ENCODE peak calls at places on chromosomes 2 and 18, in five cellular contexts. One of them, this sample, is unnamed.

GRCh38 chr2:144625216-144626010 is 105.5 kb upstream of the ZEB2 start:
- DNase-seq in left ventricle myocardium inferior: no peak
- DNase-seq in fibroblast of villous mesenchyme: no peak
- DNase-seq in cardiac muscle cell: no peak
- DNase-seq in breast epithelium: peak
- DNase-seq in this sample: no peak

GRCh38 chr18:44537521-44537920 is 143.2 kb upstream of the SETBP1 start:
- DNase-seq in left ventricle myocardium inferior: no peak
- DNase-seq in breast epithelium: peak
- DNase-seq in cardiac muscle cell: peak
- DNase-seq in fibroblast of villous mesenchyme: peak
- DNase-seq in this sample: peak

GRCh38 chr2:241507430-241508239 is 749 bp downstream of the STK25 start:
- DNase-seq in left ventricle myocardium inferior: peak
- DNase-seq in fibroblast of villous mesenchyme: peak
- DNase-seq in breast epithelium: no peak
- DNase-seq in cardiac muscle cell: peak
- DNase-seq in this sample: no peak

GRCh38 chr18:28478531-28478930 is 301.6 kb upstream of the CDH2 start:
- DNase-seq in left ventricle myocardium inferior: no peak
- DNase-seq in breast epithelium: no peak
- DNase-seq in cardiac muscle cell: no peak
- DNase-seq in fibroblast of villous mesenchyme: no peak
- DNase-seq in this sample: no peak

GRCh38 chr2:207330912-207331311 is 165.2 kb upstream of the KLF7 start:
- DNase-seq in cardiac muscle cell: peak
- DNase-seq in fibroblast of villous mesenchyme: peak
- DNase-seq in breast epithelium: no peak
- DNase-seq in left ventricle myocardium inferior: no peak
- DNase-seq in this sample: peak

GRCh38 chr2:114543106-114543806 is 100.8 kb downstream of the DPP10 start:
- DNase-seq in cardiac muscle cell: peak
- DNase-seq in fibroblast of villous mesenchyme: no peak
- DNase-seq in left ventricle myocardium inferior: peak
- DNase-seq in breast epithelium: no peak
- DNase-seq in this sample: no peak

GRCh38 chr2:145755019-145755837 is 1235.3 kb upstream of the ZEB2 start:
- DNase-seq in cardiac muscle cell: no peak
- DNase-seq in fibroblast of villous mesenchyme: no peak
- DNase-seq in breast epithelium: no peak
- DNase-seq in left ventricle myocardium inferior: no peak
- DNase-seq in this sample: no peak

GRCh38 chr2:179946810-179947485 is 60.1 kb downstream of the CWC22 start:
- DNase-seq in left ventricle myocardium inferior: no peak
- DNase-seq in breast epithelium: no peak
- DNase-seq in cardiac muscle cell: no peak
- DNase-seq in fibroblast of villous mesenchyme: no peak
- DNase-seq in this sample: no peak

GRCh38 chr2:180141600-180141999 is 134.5 kb upstream of the CWC22 start:
- DNase-seq in cardiac muscle cell: no peak
- DNase-seq in left ventricle myocardium inferior: no peak
- DNase-seq in breast epithelium: no peak
- DNase-seq in fibroblast of villous mesenchyme: no peak
- DNase-seq in this sample: no peak

GRCh38 chr2:30656079-30656478 is 151.2 kb downstream of the CAPN13 start:
- DNase-seq in cardiac muscle cell: peak
- DNase-seq in fibroblast of villous mesenchyme: peak
- DNase-seq in left ventricle myocardium inferior: no peak
- DNase-seq in breast epithelium: no peak
- DNase-seq in this sample: no peak

GRCh38 chr18:73564073-73564472 is 583.6 kb downstream of the FBXO15 start:
- DNase-seq in cardiac muscle cell: peak
- DNase-seq in left ventricle myocardium inferior: no peak
- DNase-seq in breast epithelium: no peak
- DNase-seq in fibroblast of villous mesenchyme: peak
- DNase-seq in this sample: no peak

GRCh38 chr2:240992572-240993291 is 5.7 kb upstream of the SNED1 start:
- DNase-seq in fibroblast of villous mesenchyme: no peak
- DNase-seq in cardiac muscle cell: no peak
- DNase-seq in left ventricle myocardium inferior: no peak
- DNase-seq in breast epithelium: no peak
- DNase-seq in this sample: no peak

GRCh38 chr2:182866461-182867369 is at the start of gene FRZB:
- DNase-seq in left ventricle myocardium inferior: peak
- DNase-seq in fibroblast of villous mesenchyme: peak
- DNase-seq in cardiac muscle cell: peak
- DNase-seq in breast epithelium: peak
- DNase-seq in this sample: peak

GRCh38 chr2:139439100-139439499 is 658.9 kb upstream of the NXPH2 start:
- DNase-seq in fibroblast of villous mesenchyme: no peak
- DNase-seq in left ventricle myocardium inferior: no peak
- DNase-seq in breast epithelium: no peak
- DNase-seq in cardiac muscle cell: no peak
- DNase-seq in this sample: no peak

GRCh38 chr2:156445311-156446218 is 9.4 kb downstream of the GPD2 start:
- DNase-seq in breast epithelium: no peak
- DNase-seq in fibroblast of villous mesenchyme: peak
- DNase-seq in cardiac muscle cell: peak
- DNase-seq in left ventricle myocardium inferior: no peak
- DNase-seq in this sample: no peak

DNA sequence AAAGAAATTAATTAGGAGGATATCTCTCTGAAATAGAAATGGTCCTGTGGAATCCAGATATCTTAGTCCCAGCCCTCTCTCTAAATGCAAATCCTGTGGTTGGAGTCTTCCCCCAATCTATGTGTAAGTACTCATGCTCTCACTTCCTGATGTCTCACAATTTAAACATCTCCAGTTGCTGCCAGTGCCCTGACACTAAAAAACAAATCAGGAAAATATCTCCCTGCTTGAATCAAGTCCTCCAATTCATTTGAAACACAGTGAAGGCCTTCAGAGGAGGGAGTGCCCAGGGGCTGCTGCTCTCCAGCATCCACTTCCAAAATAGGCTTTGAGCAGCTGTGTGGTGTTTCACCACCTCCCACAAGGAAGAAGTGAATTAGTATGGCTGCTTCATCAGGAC is 413.8 kb downstream of the RAD51AP2 start:
- DNase-seq in breast epithelium: no peak
- DNase-seq in fibroblast of villous mesenchyme: peak
- DNase-seq in left ventricle myocardium inferior: no peak
- DNase-seq in cardiac muscle cell: peak
- DNase-seq in this sample: no peak
- H3K4me3 ChIP-seq in breast epithelium: no peak
- H3K4me3 ChIP-seq in fibroblast of villous mesenchyme: no peak
- H3K4me3 ChIP-seq in left ventricle myocardium inferior: no peak
- H3K4me3 ChIP-seq in cardiac muscle cell: no peak
- H3K4me3 ChIP-seq in this sample: no peak

GRCh38 chr2:219003979-219004378 is 10.8 kb upstream of the CRYBA2 start:
- DNase-seq in left ventricle myocardium inferior: no peak
- DNase-seq in fibroblast of villous mesenchyme: no peak
- DNase-seq in cardiac muscle cell: no peak
- DNase-seq in breast epithelium: no peak
- DNase-seq in this sample: no peak

GRCh38 chr2:219003267-219003634 is 10.0 kb upstream of the CRYBA2 start:
- DNase-seq in cardiac muscle cell: no peak
- DNase-seq in fibroblast of villous mesenchyme: no peak
- DNase-seq in breast epithelium: no peak
- DNase-seq in left ventricle myocardium inferior: no peak
- DNase-seq in this sample: no peak

GRCh38 chr2:219001577-219002394 is 8.6 kb upstream of the CRYBA2 start:
- DNase-seq in cardiac muscle cell: no peak
- DNase-seq in fibroblast of villous mesenchyme: no peak
- DNase-seq in left ventricle myocardium inferior: no peak
- DNase-seq in breast epithelium: peak
- DNase-seq in this sample: no peak

GRCh38 chr2:219001100-219001576 is 7.9 kb upstream of the CRYBA2 start:
- DNase-seq in left ventricle myocardium inferior: no peak
- DNase-seq in fibroblast of villous mesenchyme: no peak
- DNase-seq in breast epithelium: no peak
- DNase-seq in cardiac muscle cell: no peak
- DNase-seq in this sample: no peak

DNA sequence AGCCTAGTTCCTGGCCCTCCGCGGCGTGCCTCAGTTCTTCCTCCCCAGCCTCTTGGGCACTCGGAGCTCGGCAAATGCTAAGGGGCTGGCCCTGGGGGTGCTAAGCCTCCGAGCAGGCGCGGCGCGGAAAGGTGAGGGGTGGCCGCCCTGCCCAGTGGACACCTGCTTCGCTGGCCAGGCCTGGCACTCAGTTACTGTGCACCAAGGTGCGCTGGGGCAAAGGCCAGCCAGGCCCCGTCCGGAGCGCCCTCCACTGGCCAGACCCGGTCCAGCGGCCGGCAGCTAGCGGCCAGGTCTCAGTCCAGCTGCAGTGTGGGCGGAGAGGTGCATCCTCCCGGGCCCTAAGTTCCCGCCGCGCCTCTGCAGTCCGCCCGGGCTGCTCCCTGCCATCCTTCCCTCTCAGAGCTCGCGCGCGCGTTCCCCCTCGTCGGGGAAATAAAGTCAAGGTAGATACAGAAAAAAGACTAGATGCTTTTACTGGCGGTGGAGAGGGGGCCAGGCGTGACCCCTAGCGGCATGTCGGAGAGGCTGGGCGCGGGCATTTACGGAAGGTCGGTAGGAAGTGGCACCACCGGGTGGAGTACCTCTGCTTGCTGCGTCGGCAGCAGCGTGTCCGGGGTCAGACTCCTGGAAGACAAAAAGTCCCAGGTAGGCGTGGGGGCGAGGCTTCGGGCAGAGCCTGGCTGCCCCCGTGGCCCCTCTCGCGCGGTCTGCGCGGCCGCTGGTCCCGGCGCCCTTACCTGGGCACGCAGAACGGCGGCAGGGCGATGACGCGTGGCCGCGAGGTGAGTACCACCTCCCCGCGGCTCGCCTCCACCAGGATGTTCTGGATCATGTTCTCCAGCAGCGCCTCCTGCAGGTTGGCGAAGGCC is 9.4 kb upstream of the CRYBA2 start:
- DNase-seq in fibroblast of villous mesenchyme: peak
- DNase-seq in breast epithelium: peak
- DNase-seq in left ventricle myocardium inferior: no peak
- DNase-seq in cardiac muscle cell: peak
- DNase-seq in this sample: no peak
- TF ChIP-seq CTCF in fibroblast of villous mesenchyme: peak
- TF ChIP-seq CTCF in breast epithelium: no peak
- TF ChIP-seq CTCF in left ventricle myocardium inferior: peak
- TF ChIP-seq CTCF in cardiac muscle cell: peak
- TF ChIP-seq CTCF in this sample: peak

GRCh38 chr18:36441872-36442271 is 144.4 kb downstream of the FHOD3 start:
- DNase-seq in fibroblast of villous mesenchyme: peak
- DNase-seq in left ventricle myocardium inferior: no peak
- DNase-seq in breast epithelium: no peak
- DNase-seq in cardiac muscle cell: peak
- DNase-seq in this sample: peak
- H3K4me3 ChIP-seq in fibroblast of villous mesenchyme: no peak
- H3K4me3 ChIP-seq in left ventricle myocardium inferior: peak
- H3K4me3 ChIP-seq in breast epithelium: no peak
- H3K4me3 ChIP-seq in cardiac muscle cell: no peak
- H3K4me3 ChIP-seq in this sample: no peak

GRCh38 chr2:203685081-203685621 is 21.3 kb upstream of the CD28 start:
- DNase-seq in fibroblast of villous mesenchyme: peak
- DNase-seq in left ventricle myocardium inferior: no peak
- DNase-seq in breast epithelium: no peak
- DNase-seq in cardiac muscle cell: peak
- DNase-seq in this sample: peak
- TF ChIP-seq CTCF in fibroblast of villous mesenchyme: no peak
- TF ChIP-seq CTCF in left ventricle myocardium inferior: no peak
- TF ChIP-seq CTCF in breast epithelium: no peak
- TF ChIP-seq CTCF in cardiac muscle cell: no peak
- TF ChIP-seq CTCF in this sample: no peak

GRCh38 chr2:127423880-127424279 is 5.7 kb downstream of the PROC start:
- DNase-seq in cardiac muscle cell: no peak
- DNase-seq in left ventricle myocardium inferior: no peak
- DNase-seq in breast epithelium: peak
- DNase-seq in fibroblast of villous mesenchyme: no peak
- DNase-seq in this sample: no peak
- H3K4me3 ChIP-seq in cardiac muscle cell: peak
- H3K4me3 ChIP-seq in left ventricle myocardium inferior: peak
- H3K4me3 ChIP-seq in breast epithelium: peak
- H3K4me3 ChIP-seq in fibroblast of villous mesenchyme: no peak
- H3K4me3 ChIP-seq in this sample: peak

GRCh38 chr2:232325324-232326273 is 53.0 kb upstream of the ALPP start:
- DNase-seq in breast epithelium: peak
- DNase-seq in left ventricle myocardium inferior: peak
- DNase-seq in cardiac muscle cell: peak
- DNase-seq in fibroblast of villous mesenchyme: peak
- DNase-seq in this sample: no peak
- TF ChIP-seq CTCF in breast epithelium: peak
- TF ChIP-seq CTCF in left ventricle myocardium inferior: peak
- TF ChIP-seq CTCF in cardiac muscle cell: peak
- TF ChIP-seq CTCF in fibroblast of villous mesenchyme: peak
- TF ChIP-seq CTCF in this sample: peak

DNA sequence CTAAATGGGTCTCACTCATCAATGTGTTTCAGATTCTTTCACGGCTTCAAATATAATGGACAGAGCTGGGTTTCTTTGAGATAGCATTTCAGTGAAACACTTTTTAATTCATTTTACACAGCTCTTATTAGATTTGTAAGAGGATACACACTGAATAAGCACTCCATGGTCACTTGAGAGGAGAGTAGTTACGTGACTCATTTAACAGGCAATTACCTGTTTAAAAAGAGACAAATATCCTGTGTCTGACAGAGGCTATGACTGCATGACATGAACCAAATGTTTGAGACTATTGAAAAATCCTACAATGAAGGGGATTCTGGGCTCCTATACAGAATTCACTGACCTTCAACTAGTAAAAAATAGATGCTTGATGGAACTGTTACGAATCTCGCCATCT is 786.9 kb downstream of the EPHA4 start:
- DNase-seq in fibroblast of villous mesenchyme: no peak
- DNase-seq in left ventricle myocardium inferior: no peak
- DNase-seq in breast epithelium: no peak
- DNase-seq in cardiac muscle cell: no peak
- DNase-seq in this sample: no peak
- H3K4me3 ChIP-seq in fibroblast of villous mesenchyme: no peak
- H3K4me3 ChIP-seq in left ventricle myocardium inferior: no peak
- H3K4me3 ChIP-seq in breast epithelium: no peak
- H3K4me3 ChIP-seq in cardiac muscle cell: no peak
- H3K4me3 ChIP-seq in this sample: no peak

DNA sequence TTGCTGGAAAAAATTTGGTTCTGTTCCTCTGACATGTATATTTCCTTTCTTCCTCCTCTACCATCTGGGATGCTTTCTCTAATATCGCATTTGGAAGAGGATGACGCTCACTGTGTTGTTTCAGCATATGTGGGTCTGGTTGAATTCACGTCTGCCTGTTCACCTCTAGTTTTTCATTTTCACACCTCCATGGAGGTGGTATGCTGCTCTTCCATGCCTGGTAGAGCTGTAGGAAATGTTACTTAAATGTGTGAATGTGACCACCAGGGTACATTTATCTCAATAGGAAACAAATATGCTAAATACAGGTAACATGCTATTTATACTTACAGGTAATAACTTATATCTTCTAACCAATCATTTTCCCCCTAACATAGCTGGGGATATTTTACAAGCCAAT is 44.5 kb downstream of the TSHZ1 start:
- DNase-seq in cardiac muscle cell: no peak
- DNase-seq in fibroblast of villous mesenchyme: no peak
- DNase-seq in left ventricle myocardium inferior: no peak
- DNase-seq in breast epithelium: no peak
- DNase-seq in this sample: no peak
- TF ChIP-seq CTCF in cardiac muscle cell: no peak
- TF ChIP-seq CTCF in fibroblast of villous mesenchyme: no peak
- TF ChIP-seq CTCF in left ventricle myocardium inferior: no peak
- TF ChIP-seq CTCF in breast epithelium: no peak
- TF ChIP-seq CTCF in this sample: no peak

GRCh38 chr2:118836411-118836930 is 11.0 kb downstream of the EN1 start:
- DNase-seq in fibroblast of villous mesenchyme: no peak
- DNase-seq in left ventricle myocardium inferior: no peak
- DNase-seq in breast epithelium: no peak
- DNase-seq in cardiac muscle cell: no peak
- DNase-seq in this sample: no peak
- H3K4me3 ChIP-seq in fibroblast of villous mesenchyme: no peak
- H3K4me3 ChIP-seq in left ventricle myocardium inferior: peak
- H3K4me3 ChIP-seq in breast epithelium: peak
- H3K4me3 ChIP-seq in cardiac muscle cell: peak
- H3K4me3 ChIP-seq in this sample: peak

GRCh38 chr2:43426305-43427031 is 169.4 kb downstream of the THADA start:
- DNase-seq in fibroblast of villous mesenchyme: peak
- DNase-seq in cardiac muscle cell: peak
- DNase-seq in left ventricle myocardium inferior: no peak
- DNase-seq in breast epithelium: peak
- DNase-seq in this sample: peak
- TF ChIP-seq CTCF in fibroblast of villous mesenchyme: no peak
- TF ChIP-seq CTCF in cardiac muscle cell: no peak
- TF ChIP-seq CTCF in left ventricle myocardium inferior: no peak
- TF ChIP-seq CTCF in breast epithelium: no peak
- TF ChIP-seq CTCF in this sample: no peak

This sample was measured in retinal pigment epithelial cell.